ENCODE peak calls at places on chromosomes 6 and 20, in five cellular contexts. N is H1, W is H9, S is neuronal stem cell, K is mesenchymal stem cell. Q is an unnamed sample.

GRCh38 chr20:3751664-3752385 is 15.7 kb downstream of the ADISSP start:
- DNase-seq in N (peak; percentile 89), W (peak; percentile 95), S (no peak), K (peak; percentile 37), Q (no peak)

GRCh38 chr20:3916347-3916746 is 27.2 kb downstream of the PANK2 start:
- DNase-seq in N (no peak), W (no peak), S (no peak), K (no peak), Q (no peak)

GRCh38 chr6:1496836-1497592 is 107.6 kb downstream of the FOXF2 start:
- DNase-seq in N (no peak), W (no peak), S (no peak), K (no peak), Q (no peak)

GRCh38 chr6:140202964-140203363 is 828.5 kb upstream of the CITED2 start:
- DNase-seq in N (no peak), W (no peak), S (no peak), K (peak; percentile 16), Q (no peak)

GRCh38 chr6:158621694-158622544 is 22.6 kb downstream of the DYNLT1 start:
- DNase-seq in N (peak; percentile 28), W (no peak), S (no peak), K (no peak), Q (no peak)

GRCh38 chr6:56848105-56848504 is 106.8 kb upstream of the BEND6 start:
- DNase-seq in N (no peak), W (no peak), S (no peak), K (no peak), Q (no peak)

GRCh38 chr20:32191873-32192272 is 15.7 kb downstream of the PLAGL2 start:
- DNase-seq in N (no peak), W (no peak), S (no peak), K (no peak), Q (no peak)

GRCh38 chr6:168208854-168209253 is 110.7 kb downstream of the DACT2 start:
- DNase-seq in N (peak; percentile 69), W (peak; percentile 95), S (no peak), K (no peak), Q (no peak)

GRCh38 chr20:24185801-24186200 is 197.2 kb upstream of the GGTLC1 start:
- DNase-seq in N (no peak), W (no peak), S (no peak), K (no peak), Q (no peak)

GRCh38 chr6:12725263-12725662 is 8.7 kb downstream of the PHACTR1 start:
- DNase-seq in N (no peak), W (no peak), S (no peak), K (no peak), Q (no peak)

GRCh38 chr6:219641-220198 is 72.6 kb upstream of the DUSP22 start:
- DNase-seq in N (no peak), W (peak; percentile 65), S (no peak), K (peak; percentile 61), Q (no peak)

GRCh38 chr20:25399038-25399430 is 8.4 kb upstream of the ABHD12 start:
- DNase-seq in N (no peak), W (peak; percentile 43), S (peak; percentile 48), K (peak; percentile 82), Q (peak; percentile 57)

GRCh38 chr6:126170875-126171489 is 168.9 kb upstream of the CENPW start:
- DNase-seq in N (no peak), W (no peak), S (no peak), K (peak; percentile 34), Q (peak; percentile 59)

GRCh38 chr6:54830216-54830615 is 16.4 kb upstream of the FAM83B start:
- DNase-seq in N (no peak), W (no peak), S (no peak), K (no peak), Q (no peak)

GRCh38 chr6:167311286-167311685 is 13.6 kb upstream of the TTLL2 start:
- DNase-seq in N (no peak), W (no peak), S (no peak), K (no peak), Q (no peak)

GRCh38 chr6:31775184-31775583 is 1.9 kb downstream of the VWA7 start:
- DNase-seq in N (no peak), W (no peak), S (no peak), K (no peak), Q (no peak)

GRCh38 chr6:158607411-158608170 is 37.0 kb downstream of the DYNLT1 start:
- DNase-seq in N (no peak), W (no peak), S (no peak), K (peak; percentile 22), Q (no peak)

GRCh38 chr20:38873050-38873581 is 53.1 kb upstream of the FAM83D start:
- DNase-seq in N (no peak), W (no peak), S (no peak), K (no peak), Q (no peak)

GRCh38 chr6:113358063-113358583 is 499.0 kb upstream of the MARCKS start:
- DNase-seq in N (no peak), W (no peak), S (no peak), K (no peak), Q (no peak)

GRCh38 chr6:142696689-142697088 is 248.3 kb downstream of the HIVEP2 start:
- DNase-seq in N (no peak), W (no peak), S (no peak), K (no peak), Q (no peak)

GRCh38 chr20:32509639-32510066 is 75.5 kb downstream of the NOL4L start:
- DNase-seq in N (no peak), W (peak; percentile 26), S (no peak), K (no peak), Q (peak; percentile 31)

GRCh38 chr6:74343804-74344203 is 647.8 kb downstream of the CD109 start:
- DNase-seq in N (no peak), W (no peak), S (no peak), K (no peak), Q (no peak)

GRCh38 chr6:111534366-111534765 is 51.3 kb upstream of the REV3L start:
- DNase-seq in N (no peak), W (no peak), S (no peak), K (no peak), Q (no peak)

GRCh38 chr6:33851959-33852358 is 48.2 kb upstream of the MLN start:
- DNase-seq in N (peak; percentile 71), W (peak; percentile 94), S (peak; percentile 15), K (peak; percentile 33), Q (no peak)

GRCh38 chr6:39801456-39802251 is 9.5 kb downstream of the DAAM2 start:
- DNase-seq in N (no peak), W (no peak), S (no peak), K (no peak), Q (no peak)

GRCh38 chr6:91751496-91751895 is 1164.6 kb upstream of the MAP3K7 start:
- DNase-seq in N (no peak), W (no peak), S (no peak), K (no peak), Q (no peak)

GRCh38 chr6:158322724-158323560 is 10.7 kb downstream of the TULP4 start:
- DNase-seq in N (no peak), W (no peak), S (no peak), K (peak; percentile 66), Q (no peak)

GRCh38 chr6:52512199-52512598 is 64.7 kb downstream of the TRAM2 start:
- DNase-seq in N (no peak), W (no peak), S (no peak), K (peak; percentile 93), Q (peak; percentile 61)

GRCh38 chr6:95109212-95109611 is 468.1 kb upstream of the MANEA start:
- DNase-seq in N (no peak), W (no peak), S (no peak), K (no peak), Q (no peak)

DNA sequence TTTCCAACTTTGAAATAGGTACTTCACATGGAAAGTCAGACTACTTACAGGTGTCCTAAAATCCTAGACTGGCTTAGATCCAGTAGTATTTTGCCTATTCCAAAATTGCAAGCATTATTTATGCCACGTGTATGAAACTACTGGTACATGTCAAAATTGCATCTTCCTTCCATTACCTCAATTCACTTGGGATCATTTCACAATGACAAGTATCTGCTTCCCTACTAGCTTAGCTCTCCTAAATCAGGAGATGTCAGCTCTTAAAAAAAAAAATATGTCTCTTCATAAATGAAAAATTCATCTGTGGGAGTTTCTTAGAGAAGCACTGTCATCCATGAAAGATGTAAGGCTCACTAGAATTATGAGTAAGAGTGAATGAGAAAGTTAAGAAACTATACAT is 466.6 kb upstream of the MANEA start:
- DNase-seq in N (no peak), W (no peak), S (no peak), K (no peak), Q (no peak)
- H2BK12ac ChIP-seq in N (no peak overlapping the region), W (no peak overlapping the region), S (no peak overlapping the region), K (no peak overlapping the region), Q (no peak overlapping the region)

DNA sequence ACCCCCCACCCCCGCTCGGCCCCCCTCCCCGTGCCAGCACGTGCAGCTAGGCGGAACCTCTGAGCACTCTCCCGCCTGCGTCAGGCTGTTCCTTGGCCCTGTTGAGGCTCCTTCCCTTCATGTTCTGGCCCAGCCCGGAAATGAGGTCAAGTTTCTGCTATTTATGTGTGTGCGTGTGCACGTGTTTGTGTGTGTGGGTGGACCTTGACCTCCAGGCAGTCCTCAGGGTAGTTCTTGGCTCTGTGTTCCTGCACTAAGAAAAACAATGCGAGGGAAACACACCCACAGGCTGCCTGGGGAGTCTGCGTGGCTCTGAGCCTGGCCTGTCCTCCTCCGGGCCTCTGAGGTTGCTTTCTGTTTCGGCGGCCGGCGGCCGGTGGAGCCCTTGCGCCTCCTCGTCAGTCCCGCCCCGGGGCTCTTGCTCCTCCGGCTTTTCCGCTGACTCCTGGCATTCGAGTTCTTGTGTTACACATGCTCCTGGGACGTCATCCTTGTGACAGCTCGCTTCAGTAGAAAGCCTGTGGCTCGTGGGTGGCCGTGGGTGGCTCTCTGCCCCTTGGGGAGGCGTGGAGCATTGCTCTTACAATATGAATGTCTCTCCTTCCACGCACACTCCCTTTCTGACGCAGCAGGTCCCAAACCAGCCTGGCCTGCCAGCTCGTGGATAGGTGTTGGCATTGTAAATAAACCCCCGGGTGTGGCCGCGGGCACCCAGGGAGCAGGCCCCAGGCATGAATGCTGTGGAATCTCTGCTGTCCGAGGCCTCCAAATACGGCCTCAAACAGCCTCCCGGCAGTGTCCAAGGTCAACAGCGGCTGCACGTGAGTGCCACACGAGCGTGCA is 10.0 kb downstream of the SLCO4A1 start:
- DNase-seq in N (peak; percentile 64), W (no peak), S (no peak), K (peak; percentile 98), Q (peak; percentile 98)
- H2BK5ac ChIP-seq in N (no peak overlapping the region), W (no peak overlapping the region), S (no peak overlapping the region), K (no peak overlapping the region), Q (no peak overlapping the region)

DNA sequence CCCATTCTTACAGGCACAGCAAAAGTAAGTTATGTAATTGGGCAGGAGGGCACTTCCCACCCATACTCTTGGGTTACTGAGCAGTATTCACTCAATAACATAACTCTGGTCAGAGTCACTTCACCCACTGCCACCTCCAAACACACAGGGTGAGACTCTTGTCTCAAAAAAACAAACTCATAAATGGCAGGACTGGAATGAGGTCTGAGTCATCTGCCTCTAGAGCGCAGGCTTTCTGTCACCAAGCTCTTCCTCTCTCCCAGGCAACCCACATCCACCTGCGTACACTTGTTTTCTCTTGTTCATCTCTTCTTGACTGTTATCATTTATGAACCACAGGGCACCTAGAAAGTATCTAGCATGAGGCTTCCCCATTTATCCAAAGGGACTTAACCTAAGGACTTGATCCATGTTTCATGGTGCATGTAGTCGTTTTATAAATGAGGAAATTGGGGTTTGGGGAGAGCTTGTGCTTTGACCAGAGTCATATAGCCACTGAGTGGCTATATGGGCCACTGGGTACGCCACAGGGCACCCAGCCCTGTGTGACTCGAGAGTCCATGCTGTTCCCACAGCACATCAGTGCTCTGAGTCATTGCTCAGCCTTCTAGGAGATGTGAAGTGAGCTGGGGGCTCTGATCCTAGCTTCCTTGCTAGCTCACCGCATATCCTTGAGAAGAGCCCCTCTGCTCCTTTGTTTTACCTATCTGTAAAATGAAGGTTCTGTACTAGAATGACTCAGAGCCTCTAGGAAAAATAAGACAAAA is 22.4 kb downstream of the C20orf173 start:
- DNase-seq in N (no peak), W (no peak), S (no peak), K (peak; percentile 38), Q (peak; percentile 51)
- H3K27ac ChIP-seq in N (no peak overlapping the region), W (no peak overlapping the region), S (no peak overlapping the region), K (no peak overlapping the region), Q (no peak overlapping the region)

GRCh38 chr6:143726015-143726647 is 48.4 kb downstream of the PHACTR2 start:
- DNase-seq in N (no peak), W (no peak), S (no peak), K (no peak), Q (no peak)
- H2BK12ac ChIP-seq in N (no peak overlapping the region), W (no peak overlapping the region), S (no peak overlapping the region), K (no peak overlapping the region), Q (no peak overlapping the region)